ENCODE peak calls at places on chromosomes 3 and 15, in five cellular contexts. One of them, this sample, is unnamed.

GRCh38 chr3:138367912-138368311 is 19.5 kb downstream of the MRAS start:
- DNase-seq in GM23248: peak; percentile 89
- DNase-seq in CD4-positive, alpha-beta T cell: no peak
- DNase-seq in neuronal stem cell: no peak
- DNase-seq in SJSA1: no peak
- DNase-seq in this sample: no peak

GRCh38 chr15:77664428-77664827 is 31.7 kb upstream of the LINGO1 start:
- DNase-seq in GM23248: no peak
- DNase-seq in CD4-positive, alpha-beta T cell: no peak
- DNase-seq in neuronal stem cell: no peak
- DNase-seq in SJSA1: no peak
- DNase-seq in this sample: no peak

GRCh38 chr15:48859426-48859825 is 18.5 kb upstream of the EID1 start:
- DNase-seq in GM23248: peak; percentile 65
- DNase-seq in CD4-positive, alpha-beta T cell: no peak
- DNase-seq in neuronal stem cell: no peak
- DNase-seq in SJSA1: no peak
- DNase-seq in this sample: no peak

GRCh38 chr3:71542548-71543370 is 40.8 kb downstream of the FOXP1 start:
- DNase-seq in GM23248: peak; percentile 98
- DNase-seq in CD4-positive, alpha-beta T cell: no peak
- DNase-seq in neuronal stem cell: no peak
- DNase-seq in SJSA1: peak; percentile 76
- DNase-seq in this sample: peak; percentile 51

GRCh38 chr3:56775931-56776461 is 25.8 kb downstream of the ARHGEF3 start:
- DNase-seq in GM23248: peak; percentile 17
- DNase-seq in CD4-positive, alpha-beta T cell: no peak
- DNase-seq in neuronal stem cell: no peak
- DNase-seq in SJSA1: no peak
- DNase-seq in this sample: no peak

GRCh38 chr15:93282808-93283207 is 193.8 kb upstream of the RGMA start:
- DNase-seq in GM23248: no peak
- DNase-seq in CD4-positive, alpha-beta T cell: no peak
- DNase-seq in neuronal stem cell: no peak
- DNase-seq in SJSA1: peak; percentile 7
- DNase-seq in this sample: no peak

GRCh38 chr3:76242886-76243753 is 457.8 kb upstream of the ZNF717 start:
- DNase-seq in GM23248: no peak
- DNase-seq in CD4-positive, alpha-beta T cell: no peak
- DNase-seq in neuronal stem cell: peak; percentile 30
- DNase-seq in SJSA1: no peak
- DNase-seq in this sample: no peak

GRCh38 chr3:196274585-196274984 is 12.9 kb downstream of the PCYT1A start:
- DNase-seq in GM23248: peak; percentile 50
- DNase-seq in CD4-positive, alpha-beta T cell: peak; percentile 44
- DNase-seq in neuronal stem cell: no peak
- DNase-seq in SJSA1: no peak
- DNase-seq in this sample: no peak

GRCh38 chr3:61663728-61664492 is 102.5 kb downstream of the PTPRG start:
- DNase-seq in GM23248: peak; percentile 97
- DNase-seq in CD4-positive, alpha-beta T cell: no peak
- DNase-seq in neuronal stem cell: no peak
- DNase-seq in SJSA1: peak; percentile 81
- DNase-seq in this sample: peak; percentile 12

GRCh38 chr3:39038165-39038564 is 13.6 kb downstream of the SCN11A start:
- DNase-seq in GM23248: peak; percentile 87
- DNase-seq in CD4-positive, alpha-beta T cell: no peak
- DNase-seq in neuronal stem cell: no peak
- DNase-seq in SJSA1: no peak
- DNase-seq in this sample: peak; percentile 91
- H3K27ac ChIP-seq in GM23248: peak overlapping the region; percentile 52
- H3K27ac ChIP-seq in CD4-positive, alpha-beta T cell: no peak overlapping the region
- H3K27ac ChIP-seq in neuronal stem cell: no peak overlapping the region
- H3K27ac ChIP-seq in SJSA1: peak overlapping the region; percentile 29
- H3K27ac ChIP-seq in this sample: peak overlapping the region; percentile 42

DNA sequence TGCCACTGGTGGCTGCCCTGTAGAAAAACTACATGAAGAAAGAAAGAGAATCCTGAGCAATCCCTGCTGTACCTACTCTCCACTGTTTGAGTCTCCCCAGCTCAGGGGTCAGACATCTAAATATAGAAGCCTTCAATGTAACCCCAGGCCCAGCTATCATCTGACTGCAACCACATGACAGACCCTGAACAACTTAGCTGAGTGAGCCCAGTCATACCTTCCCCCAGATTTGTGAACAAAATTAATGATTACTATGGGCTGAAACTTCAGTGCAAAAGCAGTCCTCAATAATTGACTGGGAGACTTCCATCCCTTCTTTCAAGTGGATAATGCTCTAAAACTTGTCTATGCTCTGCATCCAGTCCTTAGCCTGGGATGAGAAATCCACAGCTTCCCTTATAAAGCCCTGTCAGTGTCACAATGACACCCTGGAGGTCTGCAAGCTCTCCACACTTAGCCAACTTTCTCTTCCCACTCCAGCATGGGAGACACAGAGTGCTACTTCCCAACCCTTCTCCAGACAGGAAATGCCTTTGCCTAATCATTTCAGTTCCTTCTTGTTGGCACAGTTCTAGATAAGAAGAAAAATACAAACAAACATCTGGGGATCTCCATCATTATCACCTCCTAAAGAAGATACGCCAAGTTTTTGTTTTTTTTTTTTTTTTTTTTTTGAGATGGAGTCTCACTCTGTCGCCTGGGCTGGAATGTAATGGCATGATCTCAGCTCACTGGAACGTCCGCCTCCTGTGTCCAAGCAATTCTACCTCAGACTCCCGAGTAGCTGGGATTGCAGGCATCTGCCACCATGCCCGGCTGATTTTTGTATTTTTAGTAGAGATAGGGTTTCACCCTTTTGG is 198.5 kb upstream of the GADL1 start:
- DNase-seq in GM23248: peak; percentile 65
- DNase-seq in CD4-positive, alpha-beta T cell: no peak
- DNase-seq in neuronal stem cell: no peak
- DNase-seq in SJSA1: peak; percentile 74
- DNase-seq in this sample: no peak
- H3K27ac ChIP-seq in GM23248: peak overlapping the region; percentile 63
- H3K27ac ChIP-seq in CD4-positive, alpha-beta T cell: no peak overlapping the region
- H3K27ac ChIP-seq in neuronal stem cell: no peak overlapping the region
- H3K27ac ChIP-seq in SJSA1: peak overlapping the region; percentile 92
- H3K27ac ChIP-seq in this sample: no peak overlapping the region

DNA sequence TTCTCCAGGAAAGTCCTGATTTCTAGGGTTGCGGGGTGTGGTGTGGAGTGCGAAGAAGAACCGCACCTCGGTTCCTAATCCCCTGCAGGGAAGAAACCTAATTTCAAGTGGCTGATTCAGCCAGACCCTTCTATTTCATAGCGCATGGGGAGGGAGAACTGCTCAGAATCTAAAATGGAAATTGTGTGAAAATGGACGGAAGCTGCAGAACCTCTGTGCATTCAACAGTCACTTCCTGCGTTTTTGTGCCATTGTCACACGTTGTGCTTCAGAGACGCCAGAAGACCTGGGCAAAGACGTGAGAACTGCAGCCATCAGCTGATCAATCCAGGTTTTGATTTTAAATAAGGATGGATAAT is 1.2 kb downstream of the SIDT1 start:
- DNase-seq in GM23248: peak; percentile 10
- DNase-seq in CD4-positive, alpha-beta T cell: no peak
- DNase-seq in neuronal stem cell: no peak
- DNase-seq in SJSA1: no peak
- DNase-seq in this sample: no peak
- H3K27ac ChIP-seq in GM23248: no peak overlapping the region
- H3K27ac ChIP-seq in CD4-positive, alpha-beta T cell: peak overlapping the region; percentile 94
- H3K27ac ChIP-seq in neuronal stem cell: no peak overlapping the region
- H3K27ac ChIP-seq in SJSA1: no peak overlapping the region
- H3K27ac ChIP-seq in this sample: no peak overlapping the region

GRCh38 chr3:127788436-127788835 is 33.9 kb downstream of the MGLL start:
- DNase-seq in GM23248: no peak
- DNase-seq in CD4-positive, alpha-beta T cell: no peak
- DNase-seq in neuronal stem cell: no peak
- DNase-seq in SJSA1: no peak
- DNase-seq in this sample: no peak
- H3K27ac ChIP-seq in GM23248: no peak overlapping the region
- H3K27ac ChIP-seq in CD4-positive, alpha-beta T cell: no peak overlapping the region
- H3K27ac ChIP-seq in neuronal stem cell: no peak overlapping the region
- H3K27ac ChIP-seq in SJSA1: no peak overlapping the region
- H3K27ac ChIP-seq in this sample: no peak overlapping the region

DNA sequence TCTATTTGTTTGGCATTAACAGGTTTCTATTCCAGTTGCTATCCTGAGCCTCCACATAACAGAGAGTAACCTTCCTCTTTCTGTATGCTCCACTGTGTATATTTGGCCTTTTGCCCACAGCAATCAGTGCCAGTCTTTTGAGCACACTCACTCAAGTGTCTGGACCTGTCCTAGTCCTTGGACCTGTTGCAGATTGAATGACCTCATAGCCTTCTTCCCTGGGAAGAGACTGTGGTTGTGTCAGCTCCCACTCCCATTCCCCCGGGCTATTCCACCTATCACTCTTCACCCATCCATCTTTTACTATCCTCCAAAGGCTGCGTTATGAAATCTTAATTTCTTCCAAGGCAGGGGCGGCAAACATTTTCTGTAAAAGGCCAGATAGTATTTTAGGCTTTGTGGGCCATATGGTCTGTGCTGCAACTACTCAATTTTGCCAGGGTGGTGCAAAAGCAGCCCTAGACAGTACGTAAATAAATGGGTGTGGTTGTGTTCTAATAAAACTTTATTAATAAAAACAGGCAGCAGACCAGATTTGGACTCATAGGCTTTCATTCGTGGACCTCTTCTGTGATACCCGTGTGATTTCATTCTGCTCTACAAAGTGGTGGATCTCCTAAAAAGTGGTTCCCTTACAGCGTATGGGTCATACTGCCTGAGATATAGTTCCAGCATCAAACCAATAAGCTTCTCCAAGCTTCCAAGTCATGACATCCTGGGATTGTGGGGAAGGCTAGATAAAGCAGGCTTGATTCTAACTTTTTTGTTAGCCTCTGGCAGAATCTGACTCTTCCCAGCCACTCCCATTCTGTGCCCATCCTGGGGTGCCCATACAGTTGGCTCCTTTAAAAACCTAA is 57.4 kb downstream of the CDAN1 start:
- DNase-seq in GM23248: no peak
- DNase-seq in CD4-positive, alpha-beta T cell: no peak
- DNase-seq in neuronal stem cell: no peak
- DNase-seq in SJSA1: no peak
- DNase-seq in this sample: peak; percentile 90
- H3K27ac ChIP-seq in GM23248: no peak overlapping the region
- H3K27ac ChIP-seq in CD4-positive, alpha-beta T cell: no peak overlapping the region
- H3K27ac ChIP-seq in neuronal stem cell: no peak overlapping the region
- H3K27ac ChIP-seq in SJSA1: no peak overlapping the region
- H3K27ac ChIP-seq in this sample: peak overlapping the region; percentile 67

GRCh38 chr3:8954938-8955763 is 8.1 kb downstream of the RAD18 start:
- DNase-seq in GM23248: peak; percentile 36
- DNase-seq in CD4-positive, alpha-beta T cell: no peak
- DNase-seq in neuronal stem cell: no peak
- DNase-seq in SJSA1: no peak
- DNase-seq in this sample: no peak
- H3K27ac ChIP-seq in GM23248: no peak overlapping the region
- H3K27ac ChIP-seq in CD4-positive, alpha-beta T cell: no peak overlapping the region
- H3K27ac ChIP-seq in neuronal stem cell: no peak overlapping the region
- H3K27ac ChIP-seq in SJSA1: peak overlapping the region; percentile 25
- H3K27ac ChIP-seq in this sample: no peak overlapping the region

DNA sequence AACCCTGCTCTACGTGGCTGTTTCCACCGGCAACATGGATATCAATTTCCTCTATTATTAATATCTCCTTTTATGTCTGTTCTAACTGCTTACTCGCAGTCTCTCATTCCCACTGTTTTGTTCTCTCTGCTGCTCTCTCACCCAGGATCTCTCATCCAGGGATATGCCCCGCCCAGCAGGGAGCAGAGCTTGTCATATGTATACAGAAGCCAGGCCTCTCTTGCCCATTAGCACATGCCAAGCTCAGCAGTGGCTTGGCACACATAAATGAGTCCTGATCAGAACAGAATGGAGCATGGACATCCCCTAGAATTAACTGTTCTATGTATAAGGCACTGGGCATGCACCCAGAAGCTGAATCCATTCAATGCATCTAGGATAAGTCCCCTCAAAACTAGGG is 61.7 kb downstream of the IGSF11 start:
- DNase-seq in GM23248: no peak
- DNase-seq in CD4-positive, alpha-beta T cell: no peak
- DNase-seq in neuronal stem cell: no peak
- DNase-seq in SJSA1: no peak
- DNase-seq in this sample: no peak
- H3K27ac ChIP-seq in GM23248: no peak overlapping the region
- H3K27ac ChIP-seq in CD4-positive, alpha-beta T cell: no peak overlapping the region
- H3K27ac ChIP-seq in neuronal stem cell: no peak overlapping the region
- H3K27ac ChIP-seq in SJSA1: no peak overlapping the region
- H3K27ac ChIP-seq in this sample: no peak overlapping the region

GRCh38 chr3:16485024-16485992 is 28.2 kb downstream of the RFTN1 start:
- DNase-seq in GM23248: peak; percentile 59
- DNase-seq in CD4-positive, alpha-beta T cell: no peak
- DNase-seq in neuronal stem cell: no peak
- DNase-seq in SJSA1: no peak
- DNase-seq in this sample: no peak
- H3K27ac ChIP-seq in GM23248: peak overlapping the region; percentile 66
- H3K27ac ChIP-seq in CD4-positive, alpha-beta T cell: no peak overlapping the region
- H3K27ac ChIP-seq in neuronal stem cell: no peak overlapping the region
- H3K27ac ChIP-seq in SJSA1: peak overlapping the region; percentile 97
- H3K27ac ChIP-seq in this sample: no peak overlapping the region

DNA sequence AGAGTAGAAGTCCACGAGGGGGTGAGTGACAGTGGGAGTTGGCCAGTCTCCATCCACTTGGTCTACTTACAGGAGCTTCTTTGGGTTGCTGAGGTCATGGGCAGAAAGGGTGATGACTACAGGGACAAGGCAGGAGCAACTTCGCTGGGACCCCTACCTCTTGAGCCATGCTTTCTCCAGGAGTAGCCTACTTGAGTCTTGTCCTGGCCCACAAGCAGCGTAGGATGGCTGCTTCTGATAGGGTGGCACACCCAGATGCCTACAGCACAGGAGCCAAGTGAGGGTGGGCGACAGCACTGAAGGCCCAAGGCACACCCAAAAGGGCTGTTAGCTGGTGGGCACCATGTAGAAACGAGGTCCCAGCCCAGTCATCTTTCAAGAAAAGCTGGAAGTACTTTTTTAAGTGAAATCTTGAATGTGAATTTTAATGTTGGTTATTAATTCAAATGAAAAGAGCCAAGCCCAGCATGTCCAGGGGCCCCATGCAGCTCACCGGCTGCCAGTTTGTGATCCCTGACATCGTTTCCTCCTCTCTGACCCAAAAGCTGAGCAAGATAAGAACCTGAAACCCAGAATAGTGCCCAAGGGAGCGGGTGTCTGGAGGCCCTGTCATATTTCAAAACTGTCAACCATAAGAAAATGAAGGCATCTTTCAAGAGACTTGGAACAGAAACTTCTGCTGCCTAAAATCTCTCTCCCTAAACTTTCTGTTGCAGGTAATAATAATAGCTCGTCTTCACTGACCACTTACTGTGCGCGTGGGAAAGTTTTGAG is 2.2 kb upstream of the CPEB1 start:
- DNase-seq in GM23248: no peak
- DNase-seq in CD4-positive, alpha-beta T cell: no peak
- DNase-seq in neuronal stem cell: no peak
- DNase-seq in SJSA1: no peak
- DNase-seq in this sample: no peak
- H3K27ac ChIP-seq in GM23248: no peak overlapping the region
- H3K27ac ChIP-seq in CD4-positive, alpha-beta T cell: no peak overlapping the region
- H3K27ac ChIP-seq in neuronal stem cell: no peak overlapping the region
- H3K27ac ChIP-seq in SJSA1: no peak overlapping the region
- H3K27ac ChIP-seq in this sample: no peak overlapping the region